ENCODE peak calls at places on chromosomes 3 and 15, in five cellular contexts. G is ovary, C is HepG2, F is sigmoid colon, J is uterus. U is an unnamed sample.
A peak's percentile ranks its signal among the peaks of the same experiment; 100 is the strongest.

GRCh38 chr15:82044373-82045178 is 1.2 kb downstream of the MEX3B start:
- DNase-seq in G (peak; percentile 59), C (no peak), F (peak; percentile 79), J (peak; percentile 49), U (peak; percentile 10)

GRCh38 chr3:88936837-88937236 is 170.6 kb upstream of the EPHA3 start:
- DNase-seq in G (no peak), C (no peak), F (no peak), J (no peak), U (no peak)

GRCh38 chr15:58038426-58039106 is 26.9 kb downstream of the ALDH1A2 start:
- DNase-seq in G (no peak), C (no peak), F (no peak), J (no peak), U (no peak)

GRCh38 chr3:194989251-194989650 is 281.7 kb downstream of the XXYLT1 start:
- DNase-seq in G (no peak), C (no peak), F (no peak), J (no peak), U (no peak)

GRCh38 chr3:70989174-70989573 is 594.4 kb downstream of the FOXP1 start:
- DNase-seq in G (no peak), C (no peak), F (no peak), J (no peak), U (no peak)

GRCh38 chr3:157160652-157161480 is 919 bp upstream of the CCNL1 start:
- DNase-seq in G (peak; percentile 88), C (peak; percentile 80), F (peak; percentile 95), J (peak; percentile 90), U (peak; percentile 94)

GRCh38 chr3:42036483-42036823 is 54.7 kb upstream of the TRAK1 start:
- DNase-seq in G (no peak), C (peak; percentile 58), F (peak; percentile 77), J (peak; percentile 70), U (peak; percentile 84)

GRCh38 chr15:40545457-40545856 is 19.4 kb downstream of the CCDC32 start:
- DNase-seq in G (no peak), C (no peak), F (no peak), J (no peak), U (no peak)

GRCh38 chr3:70880416-70880815 is 568.0 kb upstream of the MDFIC2 start:
- DNase-seq in G (no peak), C (no peak), F (no peak), J (no peak), U (no peak)

GRCh38 chr3:72523409-72524172 is 324.7 kb downstream of the SHQ1 start:
- DNase-seq in G (no peak), C (no peak), F (peak; percentile 67), J (no peak), U (peak; percentile 7)

GRCh38 chr15:60932051-60932915 is 296.8 kb downstream of the RORA start:
- DNase-seq in G (no peak), C (no peak), F (no peak), J (no peak), U (peak; percentile 89)

GRCh38 chr15:81182746-81183402 is 13.8 kb upstream of the IL16 start:
- DNase-seq in G (no peak), C (no peak), F (peak; percentile 70), J (no peak), U (no peak)

GRCh38 chr3:126341755-126342150 is 15.5 kb downstream of the KLF15 start:
- DNase-seq in G (peak; percentile 35), C (no peak), F (no peak), J (no peak), U (no peak)

GRCh38 chr3:65721386-65721785 is 317.3 kb downstream of the MAGI1 start:
- DNase-seq in G (no peak), C (no peak), F (no peak), J (no peak), U (no peak)
- TF ChIP-seq POLR2A in G (no peak), C (no peak), F (no peak), J (no peak), U (no peak)

DNA sequence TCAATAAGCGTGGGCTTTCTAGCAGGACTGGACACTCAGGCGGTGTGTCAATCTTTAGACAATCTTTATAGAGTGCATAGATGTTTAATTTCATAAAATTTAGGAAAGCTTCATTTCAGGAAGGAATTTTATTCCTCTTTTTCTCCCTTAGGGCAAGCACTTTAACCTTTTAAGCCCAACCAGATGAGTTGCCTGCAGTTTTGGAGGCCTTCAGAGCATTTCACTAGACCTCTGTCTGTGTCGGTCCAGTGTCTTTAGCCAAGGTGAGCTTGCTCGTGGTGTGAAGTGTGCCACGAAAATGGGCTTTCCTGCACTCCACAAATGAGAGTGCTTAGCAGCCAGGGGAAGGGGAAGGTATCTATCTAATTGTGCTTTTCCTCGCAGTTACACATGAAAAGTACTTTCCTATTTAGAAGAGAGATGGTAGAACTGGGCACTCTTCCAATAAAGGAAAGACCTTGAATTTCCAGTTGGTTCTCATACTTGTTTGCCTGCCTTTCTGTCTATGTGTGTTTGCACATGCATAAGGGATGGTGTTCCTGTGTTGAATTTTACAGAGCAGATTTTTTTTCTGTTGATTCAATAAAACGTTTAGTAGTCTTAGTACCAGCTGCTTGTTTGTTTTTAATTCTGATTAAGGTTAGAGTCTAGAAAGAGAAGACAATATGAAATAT is 53.6 kb downstream of the FEZF2 start:
- DNase-seq in G (no peak), C (no peak), F (no peak), J (no peak), U (no peak)
- H3K4me3 ChIP-seq in G (peak overlapping the region; percentile 45), C (no peak overlapping the region), F (peak overlapping the region; percentile 56), J (no peak overlapping the region), U (no peak overlapping the region)

GRCh38 chr3:52233108-52233591 is 5.8 kb downstream of the TWF2 start:
- DNase-seq in G (no peak), C (no peak), F (no peak), J (no peak), U (no peak)
- TF ChIP-seq POLR2A in G (no peak), C (no peak), F (no peak), J (no peak), U (no peak)

DNA sequence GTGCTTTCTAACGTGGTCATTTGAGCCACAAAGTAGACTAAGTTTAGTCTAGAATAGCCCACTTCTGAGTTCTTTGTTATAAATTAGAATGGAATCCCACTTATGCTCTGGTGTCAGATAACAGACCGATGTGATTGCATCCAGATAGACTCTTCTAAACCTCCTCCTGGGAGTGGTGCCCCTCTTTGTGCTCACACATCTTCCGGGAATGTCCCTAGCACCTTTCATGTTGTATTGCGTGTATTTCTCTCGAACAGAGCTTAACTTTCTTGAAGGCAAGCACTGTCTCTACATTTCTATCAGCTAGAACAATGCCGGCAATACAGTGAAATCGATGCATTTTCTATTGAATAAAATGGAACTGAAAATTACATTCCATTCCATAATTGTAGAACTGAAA is 23.0 kb downstream of the CP start:
- DNase-seq in G (no peak), C (no peak), F (no peak), J (no peak), U (no peak)
- H3K4me3 ChIP-seq in G (no peak overlapping the region), C (no peak overlapping the region), F (no peak overlapping the region), J (no peak overlapping the region), U (no peak overlapping the region)

GRCh38 chr3:15051531-15051930 is 13.6 kb downstream of the MRPS25 start:
- DNase-seq in G (no peak), C (peak; percentile 62), F (no peak), J (no peak), U (no peak)
- TF ChIP-seq POLR2A in G (no peak), C (no peak), F (no peak), J (no peak), U (no peak)

DNA sequence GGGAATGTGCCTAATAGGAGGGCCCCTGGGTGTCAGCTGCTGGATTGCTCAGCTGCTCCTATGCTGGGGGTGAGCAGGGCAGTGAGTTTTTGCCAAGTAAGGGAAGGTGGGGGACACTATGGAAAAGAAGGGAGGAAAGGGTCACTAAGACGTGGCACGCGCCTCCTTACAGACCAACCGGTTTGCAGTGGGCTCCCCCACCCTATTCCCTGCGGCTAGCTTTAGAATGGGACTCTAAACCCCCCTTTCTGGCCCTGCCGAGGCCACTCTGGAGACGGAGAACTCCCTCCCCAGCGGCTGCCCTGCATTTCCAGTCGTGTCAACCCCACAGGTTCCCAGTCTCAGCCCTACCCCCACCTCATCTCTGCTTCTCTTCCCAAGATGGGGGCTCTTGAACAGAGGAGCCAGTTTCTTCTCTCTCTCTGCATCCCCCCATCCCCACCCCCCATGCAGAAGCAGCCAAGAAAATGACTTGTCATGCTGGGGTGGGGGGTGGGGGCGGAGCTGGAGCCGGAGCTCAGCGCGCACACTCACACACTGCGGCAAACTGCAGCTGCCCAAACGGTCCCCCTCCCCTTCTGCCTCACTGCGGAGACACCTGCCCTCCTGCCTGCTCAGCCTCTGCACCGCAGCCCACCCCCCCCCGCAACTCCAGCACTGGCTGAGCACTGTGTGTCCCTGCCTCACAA is 809 bp downstream of the MAP1A start:
- DNase-seq in G (peak; percentile 52), C (no peak), F (no peak), J (no peak), U (no peak)
- H3K4me3 ChIP-seq in G (peak overlapping the region; percentile 46), C (peak overlapping the region; percentile 57), F (peak overlapping the region; percentile 61), J (peak overlapping the region; percentile 44), U (peak overlapping the region; percentile 52)

DNA sequence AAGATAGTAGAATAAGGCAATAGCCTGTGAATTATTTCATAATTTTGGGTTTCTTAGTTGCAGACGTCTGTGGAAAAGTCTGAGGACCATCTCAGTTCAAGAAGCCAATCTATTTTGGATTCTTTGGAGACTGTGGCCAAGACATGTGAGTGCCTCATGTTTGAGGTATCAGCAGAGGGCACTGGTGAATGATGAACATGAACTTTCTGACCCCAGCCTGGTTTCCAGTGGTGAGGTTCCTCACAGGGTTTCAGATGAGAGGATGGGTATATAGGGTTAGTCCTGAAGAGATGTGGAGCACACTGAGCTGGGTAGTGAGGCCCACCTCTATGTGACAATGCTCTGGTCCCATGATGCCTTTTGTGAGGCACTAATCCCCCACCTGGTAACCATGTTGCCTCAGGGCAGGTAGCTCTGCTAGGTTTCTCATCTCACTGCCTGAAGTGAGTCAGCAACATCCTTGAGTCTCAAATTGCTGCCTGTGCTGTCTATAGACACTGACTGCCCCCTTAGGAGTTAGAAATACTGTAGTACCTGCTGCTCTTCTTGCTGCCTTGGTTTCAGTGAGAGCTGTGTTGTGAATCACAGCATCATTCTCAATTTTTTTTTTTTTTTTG is 32.3 kb downstream of the C3orf62 start:
- DNase-seq in G (no peak), C (no peak), F (peak; percentile 46), J (no peak), U (no peak)
- TF ChIP-seq POLR2A in G (no peak), C (no peak), F (no peak), J (no peak), U (no peak)

GRCh38 chr15:90230610-90231009 is 3.1 kb downstream of the CIB1 start:
- DNase-seq in G (no peak), C (no peak), F (no peak), J (no peak), U (no peak)

GRCh38 chr15:90231028-90232017 is 2.4 kb downstream of the CIB1 start:
- DNase-seq in G (no peak), C (no peak), F (peak; percentile 69), J (no peak), U (no peak)

GRCh38 chr15:90228960-90229359 is 4.8 kb downstream of the CIB1 start:
- DNase-seq in G (no peak), C (no peak), F (no peak), J (no peak), U (no peak)

GRCh38 chr15:90227816-90228772 is 5.6 kb downstream of the CIB1 start:
- DNase-seq in G (no peak), C (no peak), F (no peak), J (no peak), U (no peak)

GRCh38 chr15:90230071-90230494 is 3.7 kb downstream of the CIB1 start:
- DNase-seq in G (no peak), C (no peak), F (no peak), J (no peak), U (no peak)
- H3K4me3 ChIP-seq in G (no peak overlapping the region), C (no peak overlapping the region), F (no peak overlapping the region), J (no peak overlapping the region), U (no peak overlapping the region)

U was measured in gastrocnemius medialis.